ENCODE peak calls at places on chromosomes 5 and 9, in ten cellular contexts. One of them, this sample, is unnamed.

GRCh38 chr9:133589454-133590227 is 19.5 kb downstream of the FAM163B start:
- DNase-seq in left colon: no peak
- DNase-seq in body of pancreas: no peak
- DNase-seq in posterior cingulate gyrus: no peak
- DNase-seq in WTC11: peak; percentile 79
- DNase-seq in stimulated activated CD4-positive, alpha-beta T cell treated with anti-CD3 and anti-CD28 coated beads, Interleukin-4, amount 100 ng/mL, for 24 hours: peak; percentile 49
- DNase-seq in T1000: no peak
- DNase-seq in brain microvascular endothelial cell: no peak
- DNase-seq in PC-3: no peak
- DNase-seq in esophagus muscularis mucosa: no peak
- DNase-seq in this sample: no peak

GRCh38 chr5:15499528-15500325 is at the start of gene FBXL7:
- DNase-seq in esophagus muscularis mucosa: peak; percentile 74
- DNase-seq in T1000: peak; percentile 42
- DNase-seq in WTC11: peak; percentile 83
- DNase-seq in left colon: peak; percentile 56
- DNase-seq in stimulated activated CD4-positive, alpha-beta T cell treated with anti-CD3 and anti-CD28 coated beads, Interleukin-4, amount 100 ng/mL, for 24 hours: no peak
- DNase-seq in body of pancreas: peak; percentile 35
- DNase-seq in PC-3: peak; percentile 43
- DNase-seq in brain microvascular endothelial cell: peak; percentile 71
- DNase-seq in posterior cingulate gyrus: peak; percentile 92
- DNase-seq in this sample: peak; percentile 70

GRCh38 chr9:136013116-136013515 is 51.9 kb upstream of the UBAC1 start:
- DNase-seq in T1000: no peak
- DNase-seq in WTC11: peak; percentile 9
- DNase-seq in left colon: peak; percentile 21
- DNase-seq in esophagus muscularis mucosa: no peak
- DNase-seq in stimulated activated CD4-positive, alpha-beta T cell treated with anti-CD3 and anti-CD28 coated beads, Interleukin-4, amount 100 ng/mL, for 24 hours: no peak
- DNase-seq in brain microvascular endothelial cell: no peak
- DNase-seq in posterior cingulate gyrus: peak; percentile 60
- DNase-seq in PC-3: no peak
- DNase-seq in body of pancreas: peak; percentile 2
- DNase-seq in this sample: no peak

GRCh38 chr9:129171993-129172751 is 5.9 kb downstream of the IER5L start:
- DNase-seq in PC-3: no peak
- DNase-seq in T1000: no peak
- DNase-seq in WTC11: no peak
- DNase-seq in body of pancreas: no peak
- DNase-seq in esophagus muscularis mucosa: no peak
- DNase-seq in stimulated activated CD4-positive, alpha-beta T cell treated with anti-CD3 and anti-CD28 coated beads, Interleukin-4, amount 100 ng/mL, for 24 hours: no peak
- DNase-seq in left colon: no peak
- DNase-seq in brain microvascular endothelial cell: no peak
- DNase-seq in posterior cingulate gyrus: no peak
- DNase-seq in this sample: no peak

GRCh38 chr5:37858250-37858649 is 18.4 kb upstream of the GDNF start:
- DNase-seq in left colon: no peak
- DNase-seq in esophagus muscularis mucosa: no peak
- DNase-seq in T1000: no peak
- DNase-seq in posterior cingulate gyrus: no peak
- DNase-seq in PC-3: no peak
- DNase-seq in body of pancreas: no peak
- DNase-seq in brain microvascular endothelial cell: no peak
- DNase-seq in stimulated activated CD4-positive, alpha-beta T cell treated with anti-CD3 and anti-CD28 coated beads, Interleukin-4, amount 100 ng/mL, for 24 hours: no peak
- DNase-seq in WTC11: no peak
- DNase-seq in this sample: no peak

GRCh38 chr9:131977074-131977838 is 102.4 kb downstream of the MED27 start:
- DNase-seq in brain microvascular endothelial cell: no peak
- DNase-seq in WTC11: no peak
- DNase-seq in posterior cingulate gyrus: no peak
- DNase-seq in T1000: no peak
- DNase-seq in body of pancreas: no peak
- DNase-seq in esophagus muscularis mucosa: no peak
- DNase-seq in left colon: no peak
- DNase-seq in stimulated activated CD4-positive, alpha-beta T cell treated with anti-CD3 and anti-CD28 coated beads, Interleukin-4, amount 100 ng/mL, for 24 hours: no peak
- DNase-seq in PC-3: no peak
- DNase-seq in this sample: no peak

GRCh38 chr9:137293094-137293481 is 9.0 kb downstream of the NRARP start:
- DNase-seq in PC-3: no peak
- DNase-seq in esophagus muscularis mucosa: no peak
- DNase-seq in body of pancreas: peak; percentile 58
- DNase-seq in brain microvascular endothelial cell: no peak
- DNase-seq in WTC11: peak; percentile 32
- DNase-seq in T1000: no peak
- DNase-seq in left colon: peak; percentile 38
- DNase-seq in stimulated activated CD4-positive, alpha-beta T cell treated with anti-CD3 and anti-CD28 coated beads, Interleukin-4, amount 100 ng/mL, for 24 hours: no peak
- DNase-seq in posterior cingulate gyrus: no peak
- DNase-seq in this sample: no peak

GRCh38 chr9:112761912-112762651 is 11.5 kb downstream of the SNX30 start:
- DNase-seq in esophagus muscularis mucosa: no peak
- DNase-seq in brain microvascular endothelial cell: no peak
- DNase-seq in stimulated activated CD4-positive, alpha-beta T cell treated with anti-CD3 and anti-CD28 coated beads, Interleukin-4, amount 100 ng/mL, for 24 hours: no peak
- DNase-seq in body of pancreas: no peak
- DNase-seq in PC-3: no peak
- DNase-seq in left colon: no peak
- DNase-seq in WTC11: no peak
- DNase-seq in T1000: no peak
- DNase-seq in posterior cingulate gyrus: no peak
- DNase-seq in this sample: no peak

GRCh38 chr5:158431369-158432029 is 572.6 kb upstream of the CLINT1 start:
- DNase-seq in stimulated activated CD4-positive, alpha-beta T cell treated with anti-CD3 and anti-CD28 coated beads, Interleukin-4, amount 100 ng/mL, for 24 hours: no peak
- DNase-seq in WTC11: no peak
- DNase-seq in brain microvascular endothelial cell: no peak
- DNase-seq in esophagus muscularis mucosa: peak; percentile 83
- DNase-seq in T1000: no peak
- DNase-seq in posterior cingulate gyrus: no peak
- DNase-seq in left colon: no peak
- DNase-seq in body of pancreas: no peak
- DNase-seq in PC-3: no peak
- DNase-seq in this sample: no peak

GRCh38 chr9:77038281-77039036 is 19.0 kb downstream of the FOXB2 start:
- DNase-seq in esophagus muscularis mucosa: no peak
- DNase-seq in left colon: no peak
- DNase-seq in brain microvascular endothelial cell: no peak
- DNase-seq in stimulated activated CD4-positive, alpha-beta T cell treated with anti-CD3 and anti-CD28 coated beads, Interleukin-4, amount 100 ng/mL, for 24 hours: no peak
- DNase-seq in posterior cingulate gyrus: no peak
- DNase-seq in WTC11: no peak
- DNase-seq in body of pancreas: no peak
- DNase-seq in T1000: no peak
- DNase-seq in PC-3: no peak
- DNase-seq in this sample: no peak

GRCh38 chr9:131216806-131217205 is 59.5 kb downstream of the FAM78A start:
- DNase-seq in body of pancreas: no peak
- DNase-seq in left colon: no peak
- DNase-seq in WTC11: no peak
- DNase-seq in T1000: no peak
- DNase-seq in posterior cingulate gyrus: no peak
- DNase-seq in esophagus muscularis mucosa: no peak
- DNase-seq in brain microvascular endothelial cell: no peak
- DNase-seq in stimulated activated CD4-positive, alpha-beta T cell treated with anti-CD3 and anti-CD28 coated beads, Interleukin-4, amount 100 ng/mL, for 24 hours: no peak
- DNase-seq in PC-3: no peak
- DNase-seq in this sample: no peak

GRCh38 chr9:36835271-36835996 is 198.6 kb downstream of the PAX5 start:
- DNase-seq in T1000: no peak
- DNase-seq in esophagus muscularis mucosa: no peak
- DNase-seq in WTC11: no peak
- DNase-seq in PC-3: no peak
- DNase-seq in posterior cingulate gyrus: no peak
- DNase-seq in body of pancreas: no peak
- DNase-seq in stimulated activated CD4-positive, alpha-beta T cell treated with anti-CD3 and anti-CD28 coated beads, Interleukin-4, amount 100 ng/mL, for 24 hours: no peak
- DNase-seq in left colon: no peak
- DNase-seq in brain microvascular endothelial cell: no peak
- DNase-seq in this sample: no peak

GRCh38 chr5:168818586-168818985 is 239.4 kb upstream of the PANK3 start:
- DNase-seq in brain microvascular endothelial cell: no peak
- DNase-seq in WTC11: no peak
- DNase-seq in left colon: no peak
- DNase-seq in esophagus muscularis mucosa: no peak
- DNase-seq in T1000: no peak
- DNase-seq in stimulated activated CD4-positive, alpha-beta T cell treated with anti-CD3 and anti-CD28 coated beads, Interleukin-4, amount 100 ng/mL, for 24 hours: no peak
- DNase-seq in body of pancreas: no peak
- DNase-seq in PC-3: no peak
- DNase-seq in posterior cingulate gyrus: no peak
- DNase-seq in this sample: no peak

GRCh38 chr5:154464435-154464834 is 13.6 kb downstream of the HAND1 start:
- DNase-seq in posterior cingulate gyrus: no peak
- DNase-seq in T1000: no peak
- DNase-seq in esophagus muscularis mucosa: no peak
- DNase-seq in WTC11: no peak
- DNase-seq in stimulated activated CD4-positive, alpha-beta T cell treated with anti-CD3 and anti-CD28 coated beads, Interleukin-4, amount 100 ng/mL, for 24 hours: no peak
- DNase-seq in brain microvascular endothelial cell: no peak
- DNase-seq in PC-3: no peak
- DNase-seq in body of pancreas: no peak
- DNase-seq in left colon: no peak
- DNase-seq in this sample: no peak

GRCh38 chr5:148687427-148687826 is 33.1 kb upstream of the HTR4 start:
- DNase-seq in esophagus muscularis mucosa: no peak
- DNase-seq in left colon: no peak
- DNase-seq in stimulated activated CD4-positive, alpha-beta T cell treated with anti-CD3 and anti-CD28 coated beads, Interleukin-4, amount 100 ng/mL, for 24 hours: no peak
- DNase-seq in WTC11: peak; percentile 50
- DNase-seq in PC-3: peak; percentile 93
- DNase-seq in T1000: no peak
- DNase-seq in brain microvascular endothelial cell: peak; percentile 36
- DNase-seq in body of pancreas: peak; percentile 19
- DNase-seq in posterior cingulate gyrus: no peak
- DNase-seq in this sample: no peak